ENCODE peak calls at places on chromosomes 5 and 9, in four cellular contexts. One of them, this sample, is unnamed.

GRCh38 chr5:150163547-150164059 is 3.0 kb upstream of the CDX1 start:
- DNase-seq in HFF-Myc: no peak
- DNase-seq in stomach: peak
- DNase-seq in IMR-90: no peak
- DNase-seq in this sample: no peak

GRCh38 chr5:99010294-99010693 is 81.5 kb upstream of the CHD1 start:
- DNase-seq in IMR-90: no peak
- DNase-seq in stomach: no peak
- DNase-seq in HFF-Myc: no peak
- DNase-seq in this sample: no peak

GRCh38 chr5:171308453-171309275 is at the start of gene TLX3:
- DNase-seq in stomach: no peak
- DNase-seq in IMR-90: peak
- DNase-seq in HFF-Myc: peak
- DNase-seq in this sample: peak

GRCh38 chr9:132794730-132795380 is 83.2 kb downstream of the AK8 start:
- DNase-seq in IMR-90: no peak
- DNase-seq in HFF-Myc: no peak
- DNase-seq in stomach: no peak
- DNase-seq in this sample: no peak

GRCh38 chr5:82387041-82387818 is 109.1 kb upstream of the RPS23 start:
- DNase-seq in HFF-Myc: no peak
- DNase-seq in IMR-90: peak
- DNase-seq in stomach: no peak
- DNase-seq in this sample: no peak

GRCh38 chr5:168449166-168449565 is 37.1 kb upstream of the RARS1 start:
- DNase-seq in HFF-Myc: no peak
- DNase-seq in stomach: no peak
- DNase-seq in IMR-90: no peak
- DNase-seq in this sample: no peak

GRCh38 chr5:151155149-151155776 is 2.3 kb downstream of the ANXA6 start:
- DNase-seq in HFF-Myc: no peak
- DNase-seq in stomach: no peak
- DNase-seq in IMR-90: peak
- DNase-seq in this sample: no peak

GRCh38 chr5:54514841-54515432 is 2.6 kb upstream of the SNX18 start:
- DNase-seq in stomach: no peak
- DNase-seq in IMR-90: peak
- DNase-seq in HFF-Myc: peak
- DNase-seq in this sample: peak

GRCh38 chr9:92245005-92245797 is 48.3 kb downstream of the IARS1 start:
- DNase-seq in stomach: no peak
- DNase-seq in HFF-Myc: no peak
- DNase-seq in IMR-90: peak
- DNase-seq in this sample: peak

GRCh38 chr9:129586647-129587046 is 34.3 kb downstream of the C9orf50 start:
- DNase-seq in HFF-Myc: no peak
- DNase-seq in stomach: no peak
- DNase-seq in IMR-90: no peak
- DNase-seq in this sample: peak

GRCh38 chr5:103000089-103000488 is 119.8 kb downstream of the GIN1 start:
- DNase-seq in stomach: no peak
- DNase-seq in HFF-Myc: no peak
- DNase-seq in IMR-90: no peak
- DNase-seq in this sample: no peak
- TF ChIP-seq CTCF in stomach: no peak
- TF ChIP-seq CTCF in HFF-Myc: no peak
- TF ChIP-seq CTCF in IMR-90: no peak
- TF ChIP-seq CTCF in this sample: no peak

DNA sequence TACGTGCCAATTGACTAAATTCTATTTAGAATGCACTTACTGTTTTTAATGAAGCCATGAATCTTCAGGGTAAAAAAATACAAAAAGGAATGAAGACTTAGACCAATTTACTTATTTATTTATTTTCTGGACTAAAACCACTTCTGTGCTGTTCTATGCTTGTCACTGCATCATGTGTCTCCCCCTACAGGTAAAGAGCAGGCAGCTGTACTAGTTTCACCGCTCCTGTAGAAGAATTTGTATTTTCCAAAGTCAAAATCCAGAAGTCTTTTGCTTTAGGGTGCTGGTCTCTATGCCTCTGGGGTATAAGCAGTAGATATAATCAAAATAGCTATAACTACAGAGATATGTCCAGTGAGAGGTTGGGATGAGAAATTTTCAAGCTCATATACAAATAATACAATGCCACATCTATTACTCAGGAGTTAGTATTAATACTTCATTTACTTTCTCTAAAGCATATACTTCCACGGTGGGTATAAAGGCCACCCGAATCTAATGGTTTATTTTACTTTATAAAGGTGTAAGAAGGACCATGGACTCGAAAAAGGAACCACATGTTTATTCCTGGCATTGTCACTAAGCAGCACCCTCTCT is 591.5 kb downstream of the RAB3C start:
- DNase-seq in HFF-Myc: peak
- DNase-seq in stomach: no peak
- DNase-seq in IMR-90: peak
- DNase-seq in this sample: peak
- H3K4me3 ChIP-seq in HFF-Myc: no peak
- H3K4me3 ChIP-seq in stomach: no peak
- H3K4me3 ChIP-seq in IMR-90: no peak
- H3K4me3 ChIP-seq in this sample: no peak

DNA sequence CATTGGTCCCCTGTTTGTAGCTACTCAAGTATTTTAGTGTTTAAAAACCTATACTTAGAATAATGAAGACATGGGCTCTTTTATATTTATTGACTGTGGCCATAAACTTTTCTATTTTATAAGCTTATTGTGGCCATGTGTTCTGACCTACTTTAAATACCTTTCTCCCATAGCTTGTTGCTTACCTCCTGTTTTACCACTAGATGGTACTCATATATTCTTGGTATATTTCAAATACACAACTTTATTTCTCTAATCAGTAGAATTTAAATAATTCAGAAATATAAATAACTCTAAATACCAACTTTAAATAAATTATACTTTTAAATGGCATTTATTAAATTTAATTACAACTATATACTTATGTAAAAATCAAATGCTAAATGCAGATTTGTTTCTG is 498.0 kb downstream of the PRDM9 start:
- DNase-seq in HFF-Myc: no peak
- DNase-seq in stomach: no peak
- DNase-seq in IMR-90: no peak
- DNase-seq in this sample: peak
- TF ChIP-seq CTCF in HFF-Myc: no peak
- TF ChIP-seq CTCF in stomach: no peak
- TF ChIP-seq CTCF in IMR-90: no peak
- TF ChIP-seq CTCF in this sample: no peak

GRCh38 chr5:17114233-17114632 is 103.2 kb upstream of the BASP1 start:
- DNase-seq in stomach: peak
- DNase-seq in HFF-Myc: no peak
- DNase-seq in IMR-90: no peak
- DNase-seq in this sample: no peak
- H3K4me3 ChIP-seq in stomach: no peak
- H3K4me3 ChIP-seq in HFF-Myc: no peak
- H3K4me3 ChIP-seq in IMR-90: no peak
- H3K4me3 ChIP-seq in this sample: no peak

GRCh38 chr5:63500242-63500641 is 462.0 kb downstream of the HTR1A start:
- DNase-seq in HFF-Myc: no peak
- DNase-seq in IMR-90: no peak
- DNase-seq in stomach: no peak
- DNase-seq in this sample: no peak

DNA sequence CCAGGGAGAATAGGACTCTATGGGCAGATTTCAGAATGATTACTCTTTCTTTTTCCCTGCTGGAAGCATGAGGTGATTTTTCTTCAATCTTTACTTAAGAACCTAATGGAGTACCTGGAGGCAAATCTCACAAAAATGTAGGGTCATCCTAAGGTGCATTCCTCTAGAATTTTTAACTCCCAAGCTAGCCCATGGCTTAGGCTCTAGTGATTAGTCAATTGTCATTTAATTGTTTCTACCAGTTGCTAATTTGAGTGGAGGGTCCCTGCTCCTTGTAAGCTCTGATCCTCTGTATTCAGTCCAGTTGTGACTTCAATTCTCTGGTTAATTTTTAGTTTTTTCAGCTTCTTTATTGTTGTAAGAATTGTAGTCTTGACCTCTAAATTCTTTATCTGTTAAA is 467.0 kb downstream of the HTR1A start:
- DNase-seq in HFF-Myc: no peak
- DNase-seq in IMR-90: no peak
- DNase-seq in stomach: no peak
- DNase-seq in this sample: no peak
- TF ChIP-seq CTCF in HFF-Myc: no peak
- TF ChIP-seq CTCF in IMR-90: no peak
- TF ChIP-seq CTCF in stomach: no peak
- TF ChIP-seq CTCF in this sample: no peak

DNA sequence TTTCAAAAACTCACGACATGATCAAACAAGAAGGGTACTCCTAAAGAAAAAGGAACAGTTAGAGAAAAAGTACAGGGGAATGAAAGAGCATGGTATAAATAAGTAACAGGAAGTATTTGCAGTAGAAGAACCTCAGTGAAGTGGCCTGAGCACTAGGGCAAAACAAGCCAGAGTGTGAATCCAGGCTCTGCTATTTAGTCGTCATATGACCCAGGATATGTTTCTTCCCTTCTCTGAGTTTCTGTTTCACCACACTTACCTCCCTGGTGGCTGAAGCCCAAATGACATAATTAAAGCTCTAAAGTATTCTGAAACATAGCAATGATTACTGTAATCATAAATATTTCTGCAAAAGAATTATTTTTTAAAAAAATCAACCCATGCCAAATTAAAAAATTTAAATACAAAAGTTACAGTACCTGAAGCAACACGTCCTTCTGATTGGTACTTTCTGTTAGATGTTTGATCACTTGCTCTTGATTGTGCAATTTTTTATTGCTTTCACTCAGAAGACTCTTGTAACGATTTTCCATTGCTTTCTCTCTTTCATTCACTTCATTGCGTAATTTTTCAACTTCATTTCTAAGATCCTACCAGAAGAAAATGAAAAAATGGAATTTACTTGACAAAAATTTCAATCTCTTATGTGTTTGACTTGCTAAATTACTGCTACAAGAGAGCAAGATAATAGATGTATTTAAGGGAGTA is 88.9 kb downstream of the CDK5RAP2 start:
- DNase-seq in stomach: no peak
- DNase-seq in HFF-Myc: no peak
- DNase-seq in IMR-90: no peak
- DNase-seq in this sample: no peak
- H3K4me3 ChIP-seq in stomach: no peak
- H3K4me3 ChIP-seq in HFF-Myc: no peak
- H3K4me3 ChIP-seq in IMR-90: no peak
- H3K4me3 ChIP-seq in this sample: no peak

DNA sequence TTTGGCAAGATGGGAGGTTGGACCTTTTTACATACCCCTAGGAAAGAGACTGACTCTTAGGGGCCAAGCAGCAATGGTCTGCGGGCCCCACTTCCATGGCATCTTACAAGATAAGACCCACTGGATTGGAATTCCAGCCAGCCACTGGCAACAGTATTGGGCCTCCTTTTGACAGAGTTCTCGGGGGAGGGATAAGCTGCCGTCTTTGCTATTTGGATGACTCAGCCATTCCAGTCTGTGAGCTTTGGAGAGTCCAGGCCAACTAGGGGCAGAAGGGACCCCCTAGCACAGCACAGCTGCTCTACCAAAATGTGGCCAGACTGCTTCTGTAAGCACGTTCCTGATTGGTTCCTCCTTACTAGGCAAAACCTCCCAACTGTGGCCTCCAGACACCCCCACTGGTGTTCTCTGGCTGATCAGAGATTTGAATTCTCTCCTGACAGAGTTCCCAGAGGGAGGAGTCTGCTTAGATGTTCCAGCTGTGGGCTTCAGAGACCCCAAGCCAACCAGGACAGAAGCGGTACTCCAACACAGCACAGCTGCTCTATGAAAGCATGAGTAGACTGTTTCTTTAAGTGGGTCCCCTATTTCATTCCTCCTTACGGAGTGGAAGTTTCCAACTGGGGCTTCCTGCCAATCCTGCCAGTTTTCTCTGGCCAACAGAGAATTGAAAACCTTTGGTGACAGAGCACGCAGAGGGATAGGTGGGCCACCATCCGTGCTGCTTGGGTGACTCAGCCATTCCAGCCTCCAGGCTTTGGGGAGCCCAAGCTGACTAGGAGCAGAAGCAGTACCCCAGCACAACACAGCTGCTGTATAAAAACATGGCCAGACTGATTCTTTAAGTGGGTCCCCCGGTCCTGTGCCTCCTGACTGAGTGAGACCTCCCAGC is 672.1 kb upstream of the RIOK2 start:
- DNase-seq in IMR-90: peak
- DNase-seq in HFF-Myc: no peak
- DNase-seq in stomach: no peak
- DNase-seq in this sample: peak
- TF ChIP-seq CTCF in IMR-90: no peak
- TF ChIP-seq CTCF in HFF-Myc: no peak
- TF ChIP-seq CTCF in stomach: no peak
- TF ChIP-seq CTCF in this sample: no peak

GRCh38 chr9:2209400-2209799 is 194.3 kb downstream of the SMARCA2 start:
- DNase-seq in HFF-Myc: no peak
- DNase-seq in stomach: no peak
- DNase-seq in IMR-90: no peak
- DNase-seq in this sample: no peak
- H3K4me3 ChIP-seq in HFF-Myc: no peak
- H3K4me3 ChIP-seq in stomach: no peak
- H3K4me3 ChIP-seq in IMR-90: no peak
- H3K4me3 ChIP-seq in this sample: no peak

GRCh38 chr5:2212481-2212880 is 329.8 kb upstream of the IRX4 start:
- DNase-seq in HFF-Myc: no peak
- DNase-seq in IMR-90: no peak
- DNase-seq in stomach: no peak
- DNase-seq in this sample: no peak

GRCh38 chr5:2207966-2208544 is 325.3 kb upstream of the IRX4 start:
- DNase-seq in stomach: no peak
- DNase-seq in IMR-90: no peak
- DNase-seq in HFF-Myc: no peak
- DNase-seq in this sample: no peak

GRCh38 chr5:2215059-2215458 is 332.3 kb upstream of the IRX4 start:
- DNase-seq in HFF-Myc: no peak
- DNase-seq in stomach: no peak
- DNase-seq in IMR-90: no peak
- DNase-seq in this sample: no peak

GRCh38 chr5:2217219-2217618 is 334.5 kb upstream of the IRX4 start:
- DNase-seq in HFF-Myc: no peak
- DNase-seq in stomach: no peak
- DNase-seq in IMR-90: no peak
- DNase-seq in this sample: no peak

DNA sequence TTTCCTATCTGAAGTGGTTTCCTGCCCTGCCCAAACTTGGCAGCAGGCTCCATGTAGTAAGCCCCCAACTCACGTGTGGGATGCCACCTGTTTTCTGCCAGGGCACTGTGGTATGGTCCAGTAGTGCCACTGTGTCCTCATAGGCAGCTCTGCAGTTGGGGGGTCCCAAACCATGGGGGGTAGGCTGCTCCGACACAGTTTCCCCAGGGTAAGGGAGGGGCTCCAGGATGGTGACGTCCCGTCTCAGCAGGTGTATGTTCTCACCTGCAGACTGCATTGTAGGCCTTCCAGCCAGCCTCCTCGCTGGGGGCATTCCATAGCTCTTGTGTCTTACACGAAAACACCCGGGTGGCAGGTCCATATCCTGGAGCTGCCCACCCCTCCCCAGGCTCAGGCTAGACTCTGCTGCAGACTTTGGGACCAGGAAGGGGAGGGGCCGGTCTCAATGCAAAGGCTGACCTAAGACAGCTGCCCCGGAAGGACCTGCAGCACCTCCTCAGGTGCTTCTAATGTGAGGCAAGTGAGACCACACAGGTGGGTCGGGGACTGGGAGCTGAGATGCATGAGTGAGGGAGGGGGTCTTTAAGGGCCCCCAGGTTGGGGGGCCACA is 330.5 kb upstream of the IRX4 start:
- DNase-seq in stomach: no peak
- DNase-seq in IMR-90: no peak
- DNase-seq in HFF-Myc: no peak
- DNase-seq in this sample: no peak
- TF ChIP-seq CTCF in stomach: no peak
- TF ChIP-seq CTCF in IMR-90: no peak
- TF ChIP-seq CTCF in HFF-Myc: no peak
- TF ChIP-seq CTCF in this sample: no peak

This sample was measured in foreskin fibroblast.